ENCODE peak calls at places on chromosomes 3 and 15, in five cellular contexts. One of them, this sample, is unnamed.

GRCh38 chr3:57006949-57007419 is 53.5 kb upstream of the SPATA12 start:
- DNase-seq in activated gamma-delta T cell treated with Interleukin-2 at 50 U/mL for 16 hours: no peak
- DNase-seq in GM10248: no peak
- DNase-seq in adipocyte: peak
- DNase-seq in stimulated activated CD8-positive, alpha-beta memory T cell treated with anti-CD3 and anti-CD28 coated beads, Interleukin-4, amount 100 ng/mL, for 24 hours: no peak
- DNase-seq in this sample: peak

GRCh38 chr15:98949624-98950023 is 58.0 kb downstream of the PGPEP1L start:
- DNase-seq in activated gamma-delta T cell treated with Interleukin-2 at 50 U/mL for 16 hours: no peak
- DNase-seq in GM10248: no peak
- DNase-seq in adipocyte: no peak
- DNase-seq in stimulated activated CD8-positive, alpha-beta memory T cell treated with anti-CD3 and anti-CD28 coated beads, Interleukin-4, amount 100 ng/mL, for 24 hours: no peak
- DNase-seq in this sample: no peak

GRCh38 chr15:76310470-76311070 is 699 bp downstream of the ETFA start:
- DNase-seq in activated gamma-delta T cell treated with Interleukin-2 at 50 U/mL for 16 hours: no peak
- DNase-seq in GM10248: no peak
- DNase-seq in adipocyte: peak
- DNase-seq in stimulated activated CD8-positive, alpha-beta memory T cell treated with anti-CD3 and anti-CD28 coated beads, Interleukin-4, amount 100 ng/mL, for 24 hours: no peak
- DNase-seq in this sample: peak

GRCh38 chr3:66392512-66392911 is 108.3 kb downstream of the LRIG1 start:
- DNase-seq in activated gamma-delta T cell treated with Interleukin-2 at 50 U/mL for 16 hours: no peak
- DNase-seq in GM10248: no peak
- DNase-seq in adipocyte: no peak
- DNase-seq in stimulated activated CD8-positive, alpha-beta memory T cell treated with anti-CD3 and anti-CD28 coated beads, Interleukin-4, amount 100 ng/mL, for 24 hours: no peak
- DNase-seq in this sample: no peak

GRCh38 chr15:91469627-91470567 is 369.8 kb downstream of the SV2B start:
- DNase-seq in activated gamma-delta T cell treated with Interleukin-2 at 50 U/mL for 16 hours: peak
- DNase-seq in GM10248: no peak
- DNase-seq in adipocyte: no peak
- DNase-seq in stimulated activated CD8-positive, alpha-beta memory T cell treated with anti-CD3 and anti-CD28 coated beads, Interleukin-4, amount 100 ng/mL, for 24 hours: peak
- DNase-seq in this sample: no peak

GRCh38 chr3:134055661-134056060 is 25.9 kb upstream of the SLCO2A1 start:
- DNase-seq in activated gamma-delta T cell treated with Interleukin-2 at 50 U/mL for 16 hours: no peak
- DNase-seq in GM10248: no peak
- DNase-seq in adipocyte: no peak
- DNase-seq in stimulated activated CD8-positive, alpha-beta memory T cell treated with anti-CD3 and anti-CD28 coated beads, Interleukin-4, amount 100 ng/mL, for 24 hours: no peak
- DNase-seq in this sample: no peak

GRCh38 chr3:161414907-161415306 is 43.6 kb upstream of the SPTSSB start:
- DNase-seq in activated gamma-delta T cell treated with Interleukin-2 at 50 U/mL for 16 hours: no peak
- DNase-seq in GM10248: no peak
- DNase-seq in adipocyte: no peak
- DNase-seq in stimulated activated CD8-positive, alpha-beta memory T cell treated with anti-CD3 and anti-CD28 coated beads, Interleukin-4, amount 100 ng/mL, for 24 hours: no peak
- DNase-seq in this sample: no peak

GRCh38 chr15:52924641-52925040 is 134.5 kb upstream of the ONECUT1 start:
- DNase-seq in activated gamma-delta T cell treated with Interleukin-2 at 50 U/mL for 16 hours: no peak
- DNase-seq in GM10248: no peak
- DNase-seq in adipocyte: no peak
- DNase-seq in stimulated activated CD8-positive, alpha-beta memory T cell treated with anti-CD3 and anti-CD28 coated beads, Interleukin-4, amount 100 ng/mL, for 24 hours: no peak
- DNase-seq in this sample: no peak

GRCh38 chr3:9386501-9387321 is 10.7 kb upstream of the SETD5 start:
- DNase-seq in activated gamma-delta T cell treated with Interleukin-2 at 50 U/mL for 16 hours: no peak
- DNase-seq in GM10248: no peak
- DNase-seq in adipocyte: no peak
- DNase-seq in stimulated activated CD8-positive, alpha-beta memory T cell treated with anti-CD3 and anti-CD28 coated beads, Interleukin-4, amount 100 ng/mL, for 24 hours: no peak
- DNase-seq in this sample: no peak

GRCh38 chr3:142724682-142725351 is 983 bp downstream of the TRPC1 start:
- DNase-seq in activated gamma-delta T cell treated with Interleukin-2 at 50 U/mL for 16 hours: peak
- DNase-seq in GM10248: peak
- DNase-seq in adipocyte: peak
- DNase-seq in stimulated activated CD8-positive, alpha-beta memory T cell treated with anti-CD3 and anti-CD28 coated beads, Interleukin-4, amount 100 ng/mL, for 24 hours: no peak
- DNase-seq in this sample: peak

GRCh38 chr15:74865316-74865715 is 7.8 kb downstream of the SCAMP2 start:
- DNase-seq in activated gamma-delta T cell treated with Interleukin-2 at 50 U/mL for 16 hours: no peak
- DNase-seq in GM10248: no peak
- DNase-seq in adipocyte: no peak
- DNase-seq in stimulated activated CD8-positive, alpha-beta memory T cell treated with anti-CD3 and anti-CD28 coated beads, Interleukin-4, amount 100 ng/mL, for 24 hours: no peak
- DNase-seq in this sample: no peak

GRCh38 chr15:48553559-48553958 is 92.0 kb downstream of the FBN1 start:
- DNase-seq in activated gamma-delta T cell treated with Interleukin-2 at 50 U/mL for 16 hours: no peak
- DNase-seq in GM10248: no peak
- DNase-seq in adipocyte: peak
- DNase-seq in stimulated activated CD8-positive, alpha-beta memory T cell treated with anti-CD3 and anti-CD28 coated beads, Interleukin-4, amount 100 ng/mL, for 24 hours: no peak
- DNase-seq in this sample: no peak

GRCh38 chr3:63968612-63969350 is 54.5 kb downstream of the PSMD6 start:
- DNase-seq in activated gamma-delta T cell treated with Interleukin-2 at 50 U/mL for 16 hours: no peak
- DNase-seq in GM10248: no peak
- DNase-seq in adipocyte: peak
- DNase-seq in stimulated activated CD8-positive, alpha-beta memory T cell treated with anti-CD3 and anti-CD28 coated beads, Interleukin-4, amount 100 ng/mL, for 24 hours: no peak
- DNase-seq in this sample: no peak

GRCh38 chr15:90617171-90617570 is 87.4 kb downstream of the CRTC3 start:
- DNase-seq in activated gamma-delta T cell treated with Interleukin-2 at 50 U/mL for 16 hours: no peak
- DNase-seq in GM10248: no peak
- DNase-seq in adipocyte: no peak
- DNase-seq in stimulated activated CD8-positive, alpha-beta memory T cell treated with anti-CD3 and anti-CD28 coated beads, Interleukin-4, amount 100 ng/mL, for 24 hours: no peak
- DNase-seq in this sample: no peak

GRCh38 chr3:45887285-45887684 is 942 bp downstream of the CCR9 start:
- DNase-seq in activated gamma-delta T cell treated with Interleukin-2 at 50 U/mL for 16 hours: no peak
- DNase-seq in GM10248: no peak
- DNase-seq in adipocyte: no peak
- DNase-seq in stimulated activated CD8-positive, alpha-beta memory T cell treated with anti-CD3 and anti-CD28 coated beads, Interleukin-4, amount 100 ng/mL, for 24 hours: no peak
- DNase-seq in this sample: no peak

This sample was measured in GM13976.